ENCODE peak calls at places on chromosomes 12 and 14, in five cellular contexts. T is fibroblast of gingiva, W is iPS-NIHi11, M is heart right ventricle, N is T-cell. Y is an unnamed sample.

GRCh38 chr12:104689630-104690029 is 232.9 kb downstream of the CHST11 start:
- DNase-seq in W (no peak), T (no peak), N (no peak), M (no peak), Y (no peak)

GRCh38 chr12:8905546-8905945 is 8.8 kb upstream of the PHC1 start:
- DNase-seq in T (no peak), N (no peak), W (no peak), M (no peak), Y (peak)

GRCh38 chr12:11689591-11690158 is 40.2 kb downstream of the ETV6 start:
- DNase-seq in T (no peak), M (no peak), N (no peak), W (no peak), Y (no peak)

GRCh38 chr12:131067993-131068942 is 114.6 kb downstream of the ADGRD1 start:
- DNase-seq in M (no peak), T (no peak), N (no peak), W (no peak), Y (peak)

GRCh38 chr12:153080-153746 is 60.7 kb downstream of the SLC6A12 start:
- DNase-seq in T (no peak), M (peak), N (peak), W (peak), Y (peak)

GRCh38 chr12:38930994-38931393 is 25.6 kb upstream of the CPNE8 start:
- DNase-seq in N (no peak), T (no peak), M (no peak), W (no peak), Y (no peak)

GRCh38 chr12:24911284-24911791 is 37.6 kb downstream of the BCAT1 start:
- DNase-seq in T (peak), M (no peak), N (no peak), W (no peak), Y (no peak)

GRCh38 chr12:96305665-96306064 is 94.6 kb downstream of the CDK17 start:
- DNase-seq in N (no peak), T (no peak), M (no peak), W (no peak), Y (no peak)

GRCh38 chr12:87074801-87075200 is 818.6 kb upstream of the MGAT4C start:
- DNase-seq in M (no peak), N (no peak), T (no peak), W (no peak), Y (no peak)

GRCh38 chr14:105281354-105282097 is 19.3 kb downstream of the BRF1 start:
- DNase-seq in M (no peak), N (no peak), W (peak), T (peak), Y (no peak)

GRCh38 chr14:49972840-49973239 is 80.0 kb downstream of the ARF6 start:
- DNase-seq in T (peak), N (peak), M (no peak), W (no peak), Y (no peak)

GRCh38 chr14:99383457-99384428 is 96.9 kb downstream of the SETD3 start:
- DNase-seq in N (no peak), M (no peak), W (peak), T (no peak), Y (no peak)

GRCh38 chr12:76153616-76154015 is 69.1 kb upstream of the NAP1L1 start:
- DNase-seq in M (no peak), W (no peak), T (no peak), N (no peak), Y (no peak)

GRCh38 chr12:127599441-127599840 is 667.5 kb upstream of the TMEM132C start:
- DNase-seq in N (no peak), M (no peak), W (no peak), T (no peak), Y (no peak)

GRCh38 chr14:52402812-52403526 is 88.9 kb downstream of the PTGER2 start:
- DNase-seq in T (no peak), W (no peak), M (no peak), N (no peak), Y (no peak)

GRCh38 chr12:123085730-123086487 is 65.0 kb downstream of the PITPNM2 start:
- DNase-seq in W (no peak), T (peak), N (no peak), M (no peak), Y (no peak)

GRCh38 chr14:24377660-24378059 is 9.7 kb downstream of the NFATC4 start:
- DNase-seq in N (no peak), T (no peak), W (no peak), M (no peak), Y (peak)

GRCh38 chr14:30907659-30908057 is 33.3 kb downstream of the COCH start:
- DNase-seq in W (no peak), M (no peak), N (no peak), T (no peak), Y (no peak)